ENCODE peak calls at places on chromosomes 6 and 20, in ten cellular contexts. N is HFFc6; C is activated CD4-positive, alpha-beta T cell treated with anti-CD3 and anti-CD28 coated beads, Interleukin-2, amount 50 U/mL, for 1 hour; H is dorsolateral prefrontal cortex; S is fibroblast of pulmonary artery; K is endodermal cell; J is breast epithelium; D is stimulated activated CD4-positive, alpha-beta T cell treated with anti-CD3 and anti-CD28 coated beads, Interleukin-12 subunit alpha, Interleukin-12 subunit beta, amount 100 ng/mL, for 48 hours; W is posterior cingulate gyrus; Q is iris pigment epithelial cell. F is an unnamed sample.
A peak's percentile ranks its signal among the peaks of the same experiment; 100 is the strongest.

GRCh38 chr20:17898548-17898994 is 70.0 kb downstream of the SNX5 start:
- DNase-seq in H (peak; percentile 50), K (peak; percentile 90), D (peak; percentile 48), W (peak; percentile 55), J (peak; percentile 83), Q (peak; percentile 67), S (peak; percentile 84), C (peak; percentile 60), N (peak; percentile 60), F (peak; percentile 59)

GRCh38 chr6:158939255-158940170 is 60.5 kb downstream of the RSPH3 start:
- DNase-seq in C (no peak), S (no peak), D (no peak), W (no peak), N (no peak), H (no peak), Q (no peak), K (peak; percentile 88), J (no peak), F (no peak)

GRCh38 chr6:170290306-170291128 is at the start of gene DLL1:
- DNase-seq in N (no peak), S (peak; percentile 37), W (peak; percentile 90), K (peak; percentile 88), C (peak; percentile 25), Q (no peak), H (peak; percentile 89), J (peak; percentile 39), D (no peak), F (peak; percentile 35)

GRCh38 chr6:137283940-137284910 is 65.0 kb upstream of the IFNGR1 start:
- DNase-seq in D (no peak), N (no peak), S (no peak), J (no peak), C (no peak), H (no peak), W (no peak), Q (peak; percentile 46), K (no peak), F (no peak)

GRCh38 chr6:89035252-89036106 is 45.1 kb upstream of the PNRC1 start:
- DNase-seq in D (no peak), K (no peak), C (no peak), W (peak; percentile 55), Q (peak; percentile 97), H (peak; percentile 69), S (peak; percentile 100), J (peak; percentile 93), N (peak; percentile 86), F (peak; percentile 96)

GRCh38 chr20:10462516-10462915 is 27.4 kb downstream of the SLX4IP start:
- DNase-seq in J (no peak), D (no peak), S (no peak), K (no peak), N (no peak), C (no peak), H (no peak), W (no peak), Q (no peak), F (peak; percentile 29)

GRCh38 chr6:44567406-44567805 is 179.9 kb downstream of the CDC5L start:
- DNase-seq in N (no peak), H (no peak), S (peak; percentile 29), D (no peak), K (peak; percentile 36), Q (no peak), J (no peak), C (no peak), W (no peak), F (no peak)

GRCh38 chr6:118843685-118844390 is 50.1 kb upstream of the ASF1A start:
- DNase-seq in S (peak; percentile 27), D (no peak), K (no peak), N (no peak), Q (peak; percentile 60), W (no peak), C (no peak), H (no peak), J (no peak), F (no peak)

GRCh38 chr6:24740861-24741260 is 21.9 kb upstream of the C6orf62 start:
- DNase-seq in N (peak; percentile 59), K (no peak), D (no peak), H (no peak), Q (peak; percentile 24), J (no peak), S (no peak), W (no peak), C (no peak), F (no peak)

GRCh38 chr6:158068156-158068892 is 86.7 kb downstream of the SYNJ2 start:
- DNase-seq in S (no peak), K (no peak), H (no peak), N (no peak), C (no peak), Q (no peak), D (no peak), J (no peak), W (no peak), F (no peak)

GRCh38 chr6:108417027-108417426 is 122.2 kb downstream of the AFG1L start:
- DNase-seq in J (no peak), Q (peak; percentile 69), N (no peak), H (no peak), K (no peak), W (no peak), D (no peak), S (peak; percentile 39), C (no peak), F (no peak)

GRCh38 chr6:1686117-1687098 is 76.7 kb downstream of the FOXC1 start:
- DNase-seq in J (no peak), S (peak; percentile 87), N (peak; percentile 98), Q (peak; percentile 98), D (no peak), W (no peak), H (no peak), K (no peak), C (no peak), F (peak; percentile 77)

GRCh38 chr6:154932562-154933027 is 62.5 kb upstream of the TIAM2 start:
- DNase-seq in Q (peak; percentile 82), N (peak; percentile 81), C (no peak), D (no peak), S (peak; percentile 53), K (peak; percentile 68), J (no peak), W (no peak), H (no peak), F (peak; percentile 75)

GRCh38 chr20:20887593-20888272 is 175.3 kb upstream of the RALGAPA2 start:
- DNase-seq in S (no peak), N (no peak), H (no peak), Q (no peak), D (no peak), C (no peak), K (peak; percentile 91), J (no peak), W (no peak), F (no peak)

GRCh38 chr6:37137201-37137880 is 32.6 kb upstream of the PIM1 start:
- DNase-seq in K (peak; percentile 94), N (peak; percentile 99), H (no peak), J (no peak), Q (peak; percentile 100), D (peak; percentile 35), W (no peak), S (peak; percentile 99), C (peak; percentile 11), F (peak; percentile 97)

GRCh38 chr6:48553449-48553848 is 442.5 kb upstream of the PTCHD4 start:
- DNase-seq in S (no peak), Q (no peak), J (no peak), K (no peak), N (no peak), C (no peak), D (no peak), W (no peak), H (no peak), F (no peak)